ENCODE peak calls at places on chromosomes 1 and 21, in four cellular contexts. One of them, this sample, is unnamed.

GRCh38 chr1:32275424-32275823 is 16.5 kb upstream of the HDAC1 start:
- DNase-seq in cardiac muscle cell: peak; percentile 47
- DNase-seq in AG10803: no peak
- DNase-seq in BE2C: no peak
- DNase-seq in this sample: no peak

GRCh38 chr1:82226198-82226505 is 425.4 kb downstream of the ADGRL2 start:
- DNase-seq in cardiac muscle cell: peak; percentile 60
- DNase-seq in AG10803: no peak
- DNase-seq in BE2C: no peak
- DNase-seq in this sample: no peak

GRCh38 chr21:40563845-40564717 is 282.9 kb downstream of the DSCAM start:
- DNase-seq in cardiac muscle cell: no peak
- DNase-seq in AG10803: no peak
- DNase-seq in BE2C: no peak
- DNase-seq in this sample: no peak

GRCh38 chr1:165564561-165564960 is 20.8 kb downstream of the LRRC52 start:
- DNase-seq in cardiac muscle cell: no peak
- DNase-seq in AG10803: no peak
- DNase-seq in BE2C: peak; percentile 9
- DNase-seq in this sample: no peak

GRCh38 chr1:240058049-240058448 is 33.6 kb upstream of the FMN2 start:
- DNase-seq in cardiac muscle cell: no peak
- DNase-seq in AG10803: no peak
- DNase-seq in BE2C: no peak
- DNase-seq in this sample: no peak

GRCh38 chr1:65431111-65431705 is 10.7 kb downstream of the LEPR start:
- DNase-seq in cardiac muscle cell: peak; percentile 77
- DNase-seq in AG10803: peak; percentile 65
- DNase-seq in BE2C: no peak
- DNase-seq in this sample: peak; percentile 40

GRCh38 chr1:87712261-87712674 is 383.6 kb downstream of the LMO4 start:
- DNase-seq in cardiac muscle cell: no peak
- DNase-seq in AG10803: no peak
- DNase-seq in BE2C: no peak
- DNase-seq in this sample: no peak

GRCh38 chr21:39251326-39251725 is 62.1 kb downstream of the BRWD1 start:
- DNase-seq in cardiac muscle cell: peak; percentile 2
- DNase-seq in AG10803: peak; percentile 18
- DNase-seq in BE2C: no peak
- DNase-seq in this sample: no peak

GRCh38 chr1:226687476-226687875 is 51.6 kb downstream of the ITPKB start:
- DNase-seq in cardiac muscle cell: no peak
- DNase-seq in AG10803: no peak
- DNase-seq in BE2C: no peak
- DNase-seq in this sample: no peak

GRCh38 chr1:193763313-193763712 is 576.9 kb upstream of the B3GALT2 start:
- DNase-seq in cardiac muscle cell: peak; percentile 37
- DNase-seq in AG10803: no peak
- DNase-seq in BE2C: no peak
- DNase-seq in this sample: no peak

GRCh38 chr1:226981386-226981817 is 41.3 kb downstream of the COQ8A start:
- DNase-seq in cardiac muscle cell: no peak
- DNase-seq in AG10803: no peak
- DNase-seq in BE2C: no peak
- DNase-seq in this sample: no peak

GRCh38 chr21:45768741-45769049 is 125.2 kb downstream of the PCBP3 start:
- DNase-seq in cardiac muscle cell: no peak
- DNase-seq in AG10803: no peak
- DNase-seq in BE2C: peak; percentile 71
- DNase-seq in this sample: no peak

GRCh38 chr1:231315887-231316286 is 21.8 kb downstream of the EXOC8 start:
- DNase-seq in cardiac muscle cell: peak; percentile 65
- DNase-seq in AG10803: peak; percentile 19
- DNase-seq in BE2C: peak; percentile 66
- DNase-seq in this sample: peak; percentile 61

GRCh38 chr1:175075572-175076568 is 8.2 kb downstream of the TNN start:
- DNase-seq in cardiac muscle cell: no peak
- DNase-seq in AG10803: peak; percentile 51
- DNase-seq in BE2C: peak; percentile 27
- DNase-seq in this sample: peak; percentile 18

GRCh38 chr21:31497939-31498338 is 153.9 kb upstream of the TIAM1 start:
- DNase-seq in cardiac muscle cell: no peak
- DNase-seq in AG10803: no peak
- DNase-seq in BE2C: no peak
- DNase-seq in this sample: no peak

GRCh38 chr21:17387030-17387617 is 125.7 kb upstream of the CXADR start:
- DNase-seq in cardiac muscle cell: peak; percentile 76
- DNase-seq in AG10803: peak; percentile 53
- DNase-seq in BE2C: peak; percentile 59
- DNase-seq in this sample: peak; percentile 68

GRCh38 chr1:169745015-169745861 is 11.4 kb upstream of the SELE start:
- DNase-seq in cardiac muscle cell: peak; percentile 87
- DNase-seq in AG10803: no peak
- DNase-seq in BE2C: no peak
- DNase-seq in this sample: no peak

GRCh38 chr1:109721046-109721445 is 9.0 kb downstream of the GSTM5 start:
- DNase-seq in cardiac muscle cell: peak; percentile 72
- DNase-seq in AG10803: peak; percentile 54
- DNase-seq in BE2C: no peak
- DNase-seq in this sample: no peak

GRCh38 chr1:48735753-48736152 is 40.9 kb downstream of the BEND5 start:
- DNase-seq in cardiac muscle cell: no peak
- DNase-seq in AG10803: no peak
- DNase-seq in BE2C: no peak
- DNase-seq in this sample: no peak

GRCh38 chr1:102174259-102174863 is 177.6 kb upstream of the OLFM3 start:
- DNase-seq in cardiac muscle cell: no peak
- DNase-seq in AG10803: no peak
- DNase-seq in BE2C: peak; percentile 37
- DNase-seq in this sample: peak; percentile 40

GRCh38 chr21:31198575-31198974 is 145.5 kb downstream of the TIAM1 start:
- DNase-seq in cardiac muscle cell: peak; percentile 75
- DNase-seq in AG10803: peak; percentile 44
- DNase-seq in BE2C: no peak
- DNase-seq in this sample: peak; percentile 42

GRCh38 chr1:162984699-162985098 is 84.5 kb upstream of the RGS4 start:
- DNase-seq in cardiac muscle cell: peak; percentile 83
- DNase-seq in AG10803: peak; percentile 29
- DNase-seq in BE2C: no peak
- DNase-seq in this sample: no peak

GRCh38 chr1:164726235-164726634 is 167.3 kb downstream of the PBX1 start:
- DNase-seq in cardiac muscle cell: peak; percentile 86
- DNase-seq in AG10803: peak; percentile 99
- DNase-seq in BE2C: no peak
- DNase-seq in this sample: no peak

GRCh38 chr1:76766381-76766780 is 100.9 kb upstream of the ST6GALNAC5 start:
- DNase-seq in cardiac muscle cell: no peak
- DNase-seq in AG10803: no peak
- DNase-seq in BE2C: no peak
- DNase-seq in this sample: no peak

GRCh38 chr1:94656982-94657381 is 115.4 kb upstream of the F3 start:
- DNase-seq in cardiac muscle cell: no peak
- DNase-seq in AG10803: no peak
- DNase-seq in BE2C: no peak
- DNase-seq in this sample: no peak

GRCh38 chr1:47230692-47231313 is 1.2 kb downstream of the TAL1 start:
- DNase-seq in cardiac muscle cell: peak; percentile 22
- DNase-seq in AG10803: no peak
- DNase-seq in BE2C: no peak
- DNase-seq in this sample: no peak

GRCh38 chr1:47227370-47228232 is 4.4 kb downstream of the TAL1 start:
- DNase-seq in cardiac muscle cell: no peak
- DNase-seq in AG10803: no peak
- DNase-seq in BE2C: no peak
- DNase-seq in this sample: no peak

GRCh38 chr1:47228644-47229030 is 3.4 kb downstream of the TAL1 start:
- DNase-seq in cardiac muscle cell: no peak
- DNase-seq in AG10803: no peak
- DNase-seq in BE2C: no peak
- DNase-seq in this sample: no peak

GRCh38 chr1:47229884-47230691 is 1.9 kb downstream of the TAL1 start:
- DNase-seq in cardiac muscle cell: no peak
- DNase-seq in AG10803: no peak
- DNase-seq in BE2C: no peak
- DNase-seq in this sample: no peak

GRCh38 chr1:47229031-47229831 is 2.8 kb downstream of the TAL1 start:
- DNase-seq in cardiac muscle cell: no peak
- DNase-seq in AG10803: no peak
- DNase-seq in BE2C: no peak
- DNase-seq in this sample: no peak
- H3K4me3 ChIP-seq in cardiac muscle cell: no peak overlapping the region
- H3K4me3 ChIP-seq in AG10803: no peak overlapping the region
- H3K4me3 ChIP-seq in BE2C: no peak overlapping the region
- H3K4me3 ChIP-seq in this sample: no peak overlapping the region

DNA sequence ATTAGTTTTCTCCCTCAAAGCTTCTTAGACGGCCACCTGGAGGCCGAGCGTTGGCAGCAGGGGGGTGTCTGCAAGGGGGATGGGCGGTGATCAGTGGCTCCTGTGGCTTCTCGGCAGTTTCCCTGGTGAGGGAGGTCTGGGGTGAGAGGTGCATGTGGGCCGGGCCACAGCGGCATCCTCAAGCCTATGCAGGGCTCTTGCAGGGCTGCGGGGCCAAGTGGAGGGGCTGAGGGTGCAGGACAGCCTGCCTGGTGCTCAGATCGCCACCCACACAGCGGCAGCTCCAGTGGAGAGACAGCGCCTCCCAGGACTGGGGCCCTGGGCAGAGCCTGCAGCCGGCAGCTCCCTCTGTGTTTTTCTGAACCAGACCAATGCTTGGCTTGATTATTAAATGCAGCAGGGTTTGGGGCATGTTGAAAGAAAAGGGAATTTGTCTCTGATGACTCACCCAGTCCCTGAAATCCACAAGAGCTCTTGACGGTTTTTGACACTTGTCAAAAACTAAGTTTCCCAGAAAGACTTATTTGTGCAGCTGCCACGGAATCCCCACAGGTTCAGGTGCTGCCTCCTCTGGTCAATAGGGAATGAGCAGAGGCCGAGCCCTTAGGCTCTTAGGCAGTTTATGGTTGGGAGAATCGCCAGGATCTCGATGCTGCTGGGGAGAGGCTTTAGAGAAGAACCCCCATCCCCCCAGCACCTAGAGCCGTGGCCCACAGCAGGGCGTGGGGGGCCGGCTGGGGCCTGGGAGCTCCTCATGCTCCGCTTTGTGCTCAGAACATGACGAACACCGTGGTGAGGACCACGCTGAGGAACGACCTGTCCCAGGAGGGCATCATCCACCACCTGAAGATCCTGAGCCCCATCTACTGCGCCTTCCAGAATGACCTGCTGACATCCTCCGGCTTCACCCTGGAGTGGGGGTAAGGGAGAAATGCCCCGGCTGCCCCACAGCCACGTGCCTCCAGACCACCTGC is 54.7 kb downstream of the UMODL1 start:
- DNase-seq in cardiac muscle cell: peak; percentile 47
- DNase-seq in AG10803: peak; percentile 69
- DNase-seq in BE2C: no peak
- DNase-seq in this sample: no peak
- TF ChIP-seq CTCF in cardiac muscle cell: peak; percentile 18
- TF ChIP-seq CTCF in AG10803: peak; percentile 19
- TF ChIP-seq CTCF in BE2C: peak; percentile 29
- TF ChIP-seq CTCF in this sample: no peak

DNA sequence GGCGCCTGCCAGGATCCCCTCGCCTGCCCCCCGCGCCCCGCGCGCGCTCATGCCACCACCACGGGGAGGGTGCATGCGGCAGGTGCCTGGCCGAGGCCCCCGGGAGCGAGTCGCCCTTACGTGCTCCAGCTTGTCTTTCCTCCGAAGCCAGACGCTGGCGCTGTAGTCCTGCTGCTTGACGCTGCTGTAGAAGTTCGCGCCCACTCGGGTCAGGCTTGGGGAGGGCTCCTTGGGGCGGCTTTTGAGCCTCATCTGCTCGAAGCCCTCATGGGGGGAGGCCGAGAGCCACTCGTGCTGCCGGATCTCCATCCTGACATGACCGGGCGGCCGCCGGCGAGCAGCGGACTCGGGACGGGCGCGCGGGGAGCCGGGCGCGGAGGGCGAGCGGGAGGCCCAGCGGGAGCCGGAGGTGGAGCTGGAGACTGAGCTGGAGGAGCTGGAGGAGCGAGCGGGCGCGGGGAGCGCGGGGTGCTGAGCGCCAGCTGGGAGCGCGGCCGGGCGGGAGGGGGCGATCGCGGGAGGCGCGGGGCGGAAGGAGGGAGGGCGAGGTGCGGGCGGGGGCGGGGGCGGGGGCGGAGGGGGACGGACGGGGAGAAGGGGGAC is 428 bp downstream of the PLD5 start:
- DNase-seq in cardiac muscle cell: peak; percentile 19
- DNase-seq in AG10803: peak; percentile 7
- DNase-seq in BE2C: peak; percentile 82
- DNase-seq in this sample: no peak
- H3K4me3 ChIP-seq in cardiac muscle cell: peak overlapping the region; percentile 51
- H3K4me3 ChIP-seq in AG10803: peak overlapping the region; percentile 29
- H3K4me3 ChIP-seq in BE2C: peak overlapping the region; percentile 45
- H3K4me3 ChIP-seq in this sample: no peak overlapping the region

GRCh38 chr1:153919879-153920852 is 2.6 kb downstream of the GATAD2B start:
- DNase-seq in cardiac muscle cell: peak; percentile 32
- DNase-seq in AG10803: peak; percentile 28
- DNase-seq in BE2C: no peak
- DNase-seq in this sample: peak; percentile 57
- TF ChIP-seq CTCF in cardiac muscle cell: peak; percentile 31
- TF ChIP-seq CTCF in AG10803: peak; percentile 46
- TF ChIP-seq CTCF in BE2C: peak; percentile 34
- TF ChIP-seq CTCF in this sample: peak; percentile 38

DNA sequence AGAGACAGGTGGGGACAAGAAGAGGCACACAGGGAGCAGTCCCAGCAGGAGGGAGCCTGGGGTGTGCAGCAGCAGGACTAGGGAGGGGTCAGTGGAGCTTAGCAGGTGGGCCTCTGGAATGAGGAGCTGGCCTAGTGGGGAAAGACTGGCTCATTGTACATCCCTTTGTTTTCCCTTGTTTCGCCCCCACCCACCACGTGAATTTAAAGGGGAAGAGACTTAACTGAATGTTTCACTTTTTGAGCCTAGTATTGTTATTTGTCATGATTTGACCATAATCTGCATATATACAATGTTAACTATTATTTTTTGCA is 181.7 kb downstream of the DHRS3 start:
- DNase-seq in cardiac muscle cell: no peak
- DNase-seq in AG10803: no peak
- DNase-seq in BE2C: no peak
- DNase-seq in this sample: no peak
- H3K4me3 ChIP-seq in cardiac muscle cell: no peak overlapping the region
- H3K4me3 ChIP-seq in AG10803: no peak overlapping the region
- H3K4me3 ChIP-seq in BE2C: no peak overlapping the region
- H3K4me3 ChIP-seq in this sample: no peak overlapping the region

GRCh38 chr1:228206582-228207351 is 1.1 kb upstream of the OBSCN start:
- DNase-seq in cardiac muscle cell: no peak
- DNase-seq in AG10803: no peak
- DNase-seq in BE2C: no peak
- DNase-seq in this sample: no peak
- TF ChIP-seq CTCF in cardiac muscle cell: no peak
- TF ChIP-seq CTCF in AG10803: no peak
- TF ChIP-seq CTCF in BE2C: no peak
- TF ChIP-seq CTCF in this sample: no peak